ENCODE peak calls at places on chromosome 16, in nine cellular contexts. Y is RPMI7951; K is T-helper 17 cell; Q is glutamatergic neuron; Z is stimulated activated CD4-positive, alpha-beta T cell treated with anti-CD3 and anti-CD28 coated beads, Interleukin-1b, Interleukin-23, amount 100 ng/mL, for 24 hours; S is activated T-cell treated with anti-CD3 and anti-CD28 coated beads for 1 hour; C is GDM1; T is T-helper 1 cell; U is anterior cingulate cortex. H is an unnamed sample.

GRCh38 chr16:51034481-51035109 is 116.5 kb downstream of the SALL1 start:
- DNase-seq in S (no peak), U (peak), K (no peak), Q (no peak), Z (no peak), C (no peak), T (no peak), Y (no peak), H (no peak)

GRCh38 chr16:73196670-73197069 is 148.7 kb upstream of the ZFHX3 start:
- DNase-seq in T (peak), S (peak), U (peak), Y (peak), Z (no peak), C (peak), K (no peak), Q (peak), H (no peak)

GRCh38 chr16:630024-630814 is 566 bp upstream of the WFIKKN1 start:
- DNase-seq in Y (no peak), Q (peak), S (no peak), K (no peak), U (no peak), Z (no peak), T (no peak), C (no peak), H (no peak)

GRCh38 chr16:75219088-75219487 is 300 bp downstream of the CTRB1 start:
- DNase-seq in T (no peak), C (no peak), Z (no peak), K (no peak), U (no peak), Y (no peak), S (no peak), Q (no peak), H (no peak)

GRCh38 chr16:57132470-57132869 is 40.1 kb downstream of the CPNE2 start:
- DNase-seq in Y (no peak), T (no peak), S (no peak), Z (no peak), U (no peak), K (no peak), Q (no peak), C (no peak), H (no peak)

GRCh38 chr16:66275795-66276428 is 90.6 kb upstream of the CDH5 start:
- DNase-seq in T (no peak), K (no peak), Z (no peak), Q (no peak), C (peak), S (no peak), U (no peak), Y (peak), H (no peak)

GRCh38 chr16:56450275-56450889 is 750 bp downstream of the NUDT21 start:
- DNase-seq in U (no peak), K (no peak), S (no peak), T (no peak), Z (no peak), Q (no peak), Y (peak), C (no peak), H (no peak)

GRCh38 chr16:49003022-49003421 is 278.6 kb downstream of the CBLN1 start:
- DNase-seq in Q (no peak), C (no peak), U (no peak), K (no peak), Y (no peak), S (no peak), Z (no peak), T (no peak), H (no peak)

GRCh38 chr16:1839554-1839953 is 12.5 kb downstream of the FAHD1 start:
- DNase-seq in S (no peak), Q (no peak), Y (peak), K (no peak), C (no peak), U (no peak), Z (no peak), T (no peak), H (no peak)

GRCh38 chr16:22297871-22298733 is 893 bp downstream of the POLR3E start:
- DNase-seq in K (peak), T (peak), Z (peak), C (peak), S (peak), Y (peak), Q (peak), U (peak), H (peak)

GRCh38 chr16:68444058-68444657 is 4.2 kb downstream of the SMPD3 start:
- DNase-seq in Z (no peak), Q (no peak), K (no peak), T (no peak), S (no peak), U (no peak), C (no peak), Y (peak), H (no peak)

GRCh38 chr16:89883346-89884040 is 10.1 kb downstream of the TCF25 start:
- DNase-seq in U (no peak), Y (no peak), Q (no peak), T (no peak), Z (no peak), C (no peak), S (no peak), K (no peak), H (no peak)

GRCh38 chr16:27242868-27243590 is 25.5 kb downstream of the NSMCE1 start:
- DNase-seq in Y (peak), C (no peak), S (no peak), T (peak), K (no peak), U (peak), Z (no peak), Q (no peak), H (no peak)

GRCh38 chr16:70778901-70779309 is 22.1 kb downstream of the VAC14 start:
- DNase-seq in C (no peak), Q (no peak), Y (peak), K (no peak), S (no peak), T (no peak), Z (no peak), U (peak), H (no peak)

GRCh38 chr16:26905336-26905735 is 161.4 kb upstream of the C16orf82 start:
- DNase-seq in U (no peak), T (no peak), C (no peak), K (no peak), Z (no peak), S (no peak), Y (peak), Q (no peak), H (no peak)

GRCh38 chr16:47622666-47623176 is 161.6 kb downstream of the PHKB start:
- DNase-seq in Q (no peak), U (no peak), C (no peak), K (no peak), T (no peak), Z (no peak), S (no peak), Y (no peak), H (no peak)

GRCh38 chr16:87459027-87459426 is 33.8 kb downstream of the ZCCHC14 start:
- DNase-seq in Y (no peak), C (no peak), Z (no peak), U (no peak), Q (no peak), T (no peak), S (no peak), K (no peak), H (no peak)

GRCh38 chr16:31221357-31222160 is 4.6 kb upstream of the PYDC1 start:
- DNase-seq in Y (no peak), Q (no peak), Z (no peak), U (no peak), T (no peak), C (no peak), K (no peak), S (no peak), H (no peak)

GRCh38 chr16:68005786-68006286 is 6.6 kb upstream of the DPEP2 start:
- DNase-seq in Q (no peak), K (no peak), C (peak), Y (no peak), Z (no peak), U (no peak), S (peak), T (peak), H (no peak)

GRCh38 chr16:34802396-34802795 is 1343.0 kb downstream of the TP53TG3F start:
- DNase-seq in Q (no peak), S (no peak), Y (no peak), Z (no peak), U (no peak), C (no peak), K (no peak), T (no peak), H (no peak)

GRCh38 chr16:81094771-81095251 is 1.4 kb downstream of the GCSH start:
- DNase-seq in Z (no peak), S (no peak), K (no peak), U (no peak), Y (peak), C (no peak), T (no peak), Q (no peak), H (no peak)

GRCh38 chr16:19515765-19516164 is 6.1 kb downstream of the GDE1 start:
- DNase-seq in Y (no peak), K (no peak), S (no peak), Z (no peak), T (no peak), U (no peak), C (no peak), Q (no peak), H (no peak)

GRCh38 chr16:88810868-88811599 is 694 bp downstream of the APRT start:
- DNase-seq in T (peak), Q (no peak), S (peak), C (peak), Y (peak), U (peak), Z (peak), K (peak), H (no peak)

GRCh38 chr16:78434401-78434800 is 334.9 kb downstream of the WWOX start:
- DNase-seq in Z (no peak), T (no peak), U (no peak), K (no peak), Q (no peak), Y (no peak), C (no peak), S (no peak), H (no peak)

GRCh38 chr16:87053016-87053982 is 263.9 kb downstream of the C16orf95 start:
- DNase-seq in K (no peak), Q (peak), Z (no peak), C (no peak), S (no peak), U (no peak), Y (no peak), T (no peak), H (no peak)

GRCh38 chr16:68739964-68740627 is 3.0 kb downstream of the CDH1 start:
- DNase-seq in Z (no peak), Q (no peak), C (no peak), Y (no peak), K (no peak), U (no peak), T (no peak), S (no peak), H (no peak)

GRCh38 chr16:715448-716249 is 731 bp downstream of the METRN start:
- DNase-seq in C (no peak), Q (peak), K (no peak), Y (no peak), S (no peak), T (no peak), U (no peak), Z (no peak), H (no peak)

GRCh38 chr16:27434141-27435051 is 32.4 kb downstream of the IL21R start:
- DNase-seq in S (no peak), T (no peak), Y (no peak), Z (no peak), Q (peak), C (no peak), K (no peak), U (no peak), H (no peak)

GRCh38 chr16:81818514-81819304 is 39.6 kb downstream of the PLCG2 start:
- DNase-seq in U (no peak), Y (no peak), S (no peak), K (no peak), C (no peak), Z (no peak), Q (no peak), T (no peak), H (no peak)

GRCh38 chr16:31471875-31472558 is at the start of gene TGFB1I1:
- DNase-seq in Y (peak), C (peak), T (no peak), Z (no peak), K (no peak), Q (peak), U (no peak), S (no peak), H (no peak)

GRCh38 chr16:84041881-84042280 is 714 bp downstream of the SLC38A8 start:
- DNase-seq in T (no peak), C (no peak), Q (no peak), S (no peak), U (no peak), Z (no peak), Y (no peak), K (no peak), H (no peak)

GRCh38 chr16:10756574-10756973 is 12.9 kb downstream of the NUBP1 start:
- DNase-seq in Y (no peak), U (no peak), T (no peak), Q (no peak), K (no peak), S (no peak), C (no peak), Z (no peak), H (no peak)

GRCh38 chr16:53159781-53160436 is 105.1 kb downstream of the CHD9 start:
- DNase-seq in Q (no peak), Z (no peak), Y (peak), U (peak), S (no peak), T (peak), C (peak), K (no peak), H (no peak)

GRCh38 chr16:86459266-86459665 is 51.1 kb upstream of the FOXF1 start:
- DNase-seq in C (no peak), Q (no peak), Z (no peak), K (no peak), U (no peak), Y (no peak), T (no peak), S (no peak), H (no peak)

H was measured in cerebellar nuclear complex.